ENCODE peak calls at places on chromosomes 5 and 9, in eight cellular contexts. E, B, O, N, Y, Q, A and F are unnamed samples.

GRCh38 chr5:1754531-1755220 is 45.0 kb downstream of the MRPL36 start:
- DNase-seq in E (peak), B (peak), O (peak), N (no peak), Y (no peak), Q (no peak), A (no peak), F (no peak)

GRCh38 chr9:126697350-126697749 is 83.6 kb downstream of the LMX1B start:
- DNase-seq in E (no peak), B (peak), O (no peak), N (no peak), Y (no peak), Q (peak), A (no peak), F (no peak)

GRCh38 chr5:73280821-73281746 is 108.1 kb downstream of the TMEM174 start:
- DNase-seq in E (peak), B (no peak), O (peak), N (peak), Y (no peak), Q (no peak), A (peak), F (peak)

GRCh38 chr9:132094314-132094791 is 14.7 kb upstream of the MED27 start:
- DNase-seq in E (no peak), B (no peak), O (no peak), N (peak), Y (peak), Q (no peak), A (peak), F (no peak)

GRCh38 chr9:73038613-73039012 is 85.8 kb upstream of the ALDH1A1 start:
- DNase-seq in E (peak), B (peak), O (peak), N (peak), Y (no peak), Q (peak), A (peak), F (no peak)

GRCh38 chr5:168366124-168366523 is 74.7 kb downstream of the WWC1 start:
- DNase-seq in E (no peak), B (no peak), O (no peak), N (peak), Y (peak), Q (no peak), A (peak), F (no peak)

GRCh38 chr5:59845733-59846132 is 47.8 kb downstream of the PDE4D start:
- DNase-seq in E (no peak), B (no peak), O (no peak), N (peak), Y (no peak), Q (no peak), A (peak), F (no peak)

GRCh38 chr5:135859656-135860055 is 25.2 kb downstream of the SLC25A48 start:
- DNase-seq in E (no peak), B (no peak), O (no peak), N (no peak), Y (no peak), Q (no peak), A (no peak), F (no peak)

GRCh38 chr9:34559616-34560546 is 29.6 kb downstream of the CNTFR start:
- DNase-seq in E (peak), B (no peak), O (no peak), N (peak), Y (no peak), Q (peak), A (peak), F (peak)

GRCh38 chr5:100872409-100873190 is 30.5 kb downstream of the ST8SIA4 start:
- DNase-seq in E (no peak), B (no peak), O (no peak), N (no peak), Y (no peak), Q (no peak), A (no peak), F (no peak)

GRCh38 chr5:142133382-142134206 is 25.0 kb downstream of the NDFIP1 start:
- DNase-seq in E (no peak), B (no peak), O (no peak), N (no peak), Y (no peak), Q (no peak), A (no peak), F (peak)

GRCh38 chr9:136157477-136158265 is 39.0 kb upstream of the TMEM250 start:
- DNase-seq in E (no peak), B (no peak), O (no peak), N (no peak), Y (no peak), Q (no peak), A (no peak), F (no peak)

GRCh38 chr5:33316773-33317172 is 124.0 kb upstream of the TARS1 start:
- DNase-seq in E (no peak), B (no peak), O (no peak), N (peak), Y (no peak), Q (no peak), A (peak), F (no peak)

GRCh38 chr9:108377382-108377781 is 478.4 kb downstream of the ACTL7B start:
- DNase-seq in E (no peak), B (no peak), O (no peak), N (no peak), Y (no peak), Q (no peak), A (no peak), F (no peak)

GRCh38 chr9:87498046-87498815 is 564 bp downstream of the DAPK1 start:
- DNase-seq in E (no peak), B (peak), O (peak), N (peak), Y (no peak), Q (peak), A (peak), F (peak)

GRCh38 chr9:21854594-21854993 is 52.2 kb downstream of the MTAP start:
- DNase-seq in E (no peak), B (no peak), O (no peak), N (peak), Y (no peak), Q (peak), A (peak), F (peak)

GRCh38 chr5:66307647-66308257 is 163.7 kb downstream of the SREK1 start:
- DNase-seq in E (no peak), B (no peak), O (no peak), N (peak), Y (peak), Q (no peak), A (peak), F (peak)

GRCh38 chr9:107290619-107291018 is 7.5 kb downstream of the RAD23B start:
- DNase-seq in E (no peak), B (no peak), O (no peak), N (no peak), Y (no peak), Q (no peak), A (no peak), F (no peak)

GRCh38 chr9:12314589-12314988 is 378.6 kb upstream of the TYRP1 start:
- DNase-seq in E (no peak), B (no peak), O (no peak), N (no peak), Y (no peak), Q (no peak), A (no peak), F (no peak)

GRCh38 chr5:68433921-68434879 is 218.6 kb downstream of the PIK3R1 start:
- DNase-seq in E (peak), B (peak), O (peak), N (peak), Y (peak), Q (peak), A (peak), F (peak)

GRCh38 chr5:73655521-73656160 is 29.6 kb downstream of the ARHGEF28 start:
- DNase-seq in E (no peak), B (no peak), O (no peak), N (no peak), Y (no peak), Q (no peak), A (no peak), F (no peak)

GRCh38 chr9:137520614-137521404 is 29.4 kb downstream of the PNPLA7 start:
- DNase-seq in E (no peak), B (no peak), O (no peak), N (no peak), Y (no peak), Q (no peak), A (no peak), F (no peak)

GRCh38 chr9:70765935-70766334 is 351.5 kb upstream of the KLF9 start:
- DNase-seq in E (no peak), B (no peak), O (no peak), N (peak), Y (no peak), Q (no peak), A (no peak), F (peak)

GRCh38 chr9:70761139-70761538 is 346.7 kb upstream of the KLF9 start:
- DNase-seq in E (no peak), B (no peak), O (no peak), N (peak), Y (no peak), Q (no peak), A (no peak), F (peak)

DNA sequence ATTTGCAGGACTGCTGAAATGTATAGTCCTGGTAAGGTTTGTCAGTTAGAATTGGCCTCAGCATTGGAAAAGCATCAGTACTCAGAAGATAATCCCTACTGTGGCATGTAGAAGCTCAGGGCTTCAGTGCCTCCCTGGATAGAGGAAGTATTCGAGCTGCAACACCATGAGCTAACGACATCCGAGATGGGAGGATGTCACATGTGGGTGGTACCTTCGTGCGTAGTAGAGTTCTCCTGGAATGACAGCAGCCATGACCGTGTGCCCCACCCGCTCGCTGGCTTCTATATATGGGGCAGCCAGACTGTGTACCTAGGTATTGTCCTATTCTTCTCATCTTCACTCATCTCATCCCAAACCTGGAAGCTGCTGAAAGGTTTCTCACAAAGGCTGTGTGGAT is 345.8 kb upstream of the KLF9 start:
- DNase-seq in E (no peak), B (no peak), O (no peak), N (no peak), Y (no peak), Q (no peak), A (no peak), F (no peak)
- H3K4me3 ChIP-seq in E (no peak), B (no peak), O (no peak), N (no peak), Y (no peak), Q (no peak), A (no peak), F (no peak)

DNA sequence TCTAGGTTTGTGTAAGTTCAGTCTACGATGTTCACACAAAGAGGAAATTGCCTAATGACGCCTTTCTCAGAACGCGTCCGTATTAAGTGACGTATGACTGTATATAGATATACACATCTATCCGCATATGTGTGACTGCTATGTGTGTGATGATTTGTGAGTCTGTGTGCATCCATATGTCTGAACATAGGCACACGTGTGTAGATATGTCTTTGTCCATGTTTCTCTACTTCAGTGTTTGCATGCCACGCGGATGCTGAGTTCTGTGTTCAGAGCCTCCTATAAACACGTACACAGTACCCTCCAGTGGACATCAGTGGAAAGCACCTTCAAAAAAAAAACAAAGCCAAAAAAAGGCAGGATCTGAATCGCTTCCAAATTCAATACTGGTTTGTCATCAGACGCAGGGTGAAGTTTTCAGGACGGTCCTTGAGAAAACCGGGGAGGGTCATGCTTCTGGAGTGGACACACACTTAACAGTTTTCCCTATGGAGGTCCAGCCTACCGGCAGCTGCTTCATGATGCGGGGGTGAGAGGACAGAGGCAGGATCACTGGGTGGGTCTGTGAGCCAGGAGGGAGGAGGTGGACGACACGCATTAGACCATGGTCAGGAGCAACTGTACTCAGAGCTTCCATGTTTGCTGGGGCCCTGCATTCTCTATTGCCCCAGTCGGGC is 29.5 kb upstream of the ALDH1B1 start:
- DNase-seq in E (no peak), B (no peak), O (peak), N (peak), Y (peak), Q (no peak), A (peak), F (no peak)
- H3K4me3 ChIP-seq in E (no peak), B (no peak), O (no peak), N (peak), Y (no peak), Q (no peak), A (no peak), F (no peak)

DNA sequence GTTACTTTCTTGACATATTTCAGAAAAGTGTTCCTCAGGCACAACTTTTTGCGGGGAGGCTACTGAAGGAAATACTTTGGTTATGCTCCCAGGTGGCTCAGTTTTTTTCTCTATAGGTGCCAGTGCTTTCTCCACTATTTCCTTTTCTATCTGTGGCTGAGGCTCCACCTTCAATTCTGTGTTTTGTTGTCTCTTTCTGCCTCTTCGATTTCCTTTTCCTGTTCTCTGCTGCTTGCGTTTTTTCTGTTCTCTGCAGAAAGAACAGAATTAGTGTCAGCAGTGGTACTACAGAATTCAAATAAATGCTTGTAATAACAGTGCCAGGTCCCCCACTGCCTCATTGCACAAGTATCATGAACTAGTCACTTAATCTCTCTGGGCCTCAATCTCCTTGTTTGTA is 7.0 kb downstream of the HEMGN start:
- DNase-seq in E (no peak), B (no peak), O (no peak), N (no peak), Y (no peak), Q (no peak), A (no peak), F (peak)
- H3K4me3 ChIP-seq in E (no peak), B (no peak), O (no peak), N (no peak), Y (no peak), Q (no peak), A (no peak), F (no peak)

DNA sequence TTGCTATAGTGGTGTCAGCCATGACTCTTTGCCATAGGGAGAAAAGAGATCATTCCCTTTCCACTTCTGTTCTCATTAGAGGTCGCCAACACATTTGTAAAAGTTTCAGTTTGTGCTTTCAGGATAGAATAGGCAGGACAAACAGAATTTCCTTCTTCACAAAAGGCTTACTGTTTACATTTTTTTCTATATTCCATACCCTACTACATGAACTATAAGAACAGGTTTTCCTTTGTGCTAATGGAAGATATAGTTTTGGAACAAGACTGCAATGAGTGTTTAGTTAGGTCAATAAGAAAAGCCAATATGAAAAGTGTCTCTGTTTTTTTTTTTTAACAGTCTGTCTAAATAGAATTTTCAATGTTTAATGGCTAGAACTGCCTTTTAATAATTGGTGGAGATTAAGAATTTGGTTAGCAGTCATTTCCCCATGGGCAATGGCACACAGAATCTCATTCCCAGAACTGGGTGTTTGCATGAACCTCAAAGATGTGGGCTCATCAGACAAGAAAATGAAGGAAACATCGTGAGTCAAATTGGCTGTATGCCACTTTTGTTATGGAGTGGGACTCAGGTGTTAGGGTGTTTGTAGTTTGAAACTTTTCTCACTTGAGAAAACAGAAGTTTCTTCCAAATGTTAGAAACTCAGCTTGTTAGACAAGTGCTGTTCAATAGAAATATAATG is 75.2 kb upstream of the PRLR start:
- DNase-seq in E (no peak), B (no peak), O (no peak), N (no peak), Y (no peak), Q (no peak), A (no peak), F (no peak)
- H3K4me3 ChIP-seq in E (no peak), B (no peak), O (no peak), N (no peak), Y (no peak), Q (no peak), A (no peak), F (no peak)

GRCh38 chr9:70420267-70421019 is 6.0 kb upstream of the KLF9 start:
- DNase-seq in E (peak), B (peak), O (peak), N (peak), Y (no peak), Q (peak), A (peak), F (peak)

GRCh38 chr9:70422371-70423043 is 8.1 kb upstream of the KLF9 start:
- DNase-seq in E (no peak), B (no peak), O (peak), N (no peak), Y (no peak), Q (no peak), A (no peak), F (no peak)

GRCh38 chr9:70421272-70422180 is 7.1 kb upstream of the KLF9 start:
- DNase-seq in E (peak), B (peak), O (peak), N (peak), Y (no peak), Q (no peak), A (no peak), F (peak)

GRCh38 chr9:70419546-70420266 is 5.2 kb upstream of the KLF9 start:
- DNase-seq in E (peak), B (peak), O (peak), N (peak), Y (peak), Q (peak), A (peak), F (peak)

DNA sequence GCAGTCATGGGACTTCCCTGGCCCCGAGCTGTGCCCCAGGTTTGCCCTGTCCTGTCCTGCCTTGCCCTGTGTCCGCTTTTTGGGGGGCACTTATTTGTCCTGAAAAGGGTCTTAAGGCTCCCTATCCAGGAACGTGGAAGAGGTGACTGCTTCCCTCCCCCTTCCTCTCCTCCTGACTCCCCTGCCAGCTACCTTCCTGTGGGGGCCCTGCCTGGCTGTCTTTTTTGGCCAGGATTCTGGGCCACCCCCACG is 6.5 kb upstream of the KLF9 start:
- DNase-seq in E (no peak), B (no peak), O (no peak), N (no peak), Y (no peak), Q (no peak), A (no peak), F (no peak)
- H3K4me3 ChIP-seq in E (peak), B (peak), O (peak), N (peak), Y (no peak), Q (no peak), A (no peak), F (no peak)

GRCh38 chr9:79665383-79665782 is 93.6 kb downstream of the TLE4 start:
- DNase-seq in E (no peak), B (no peak), O (no peak), N (no peak), Y (no peak), Q (no peak), A (no peak), F (no peak)

GRCh38 chr9:79663299-79663698 is 91.5 kb downstream of the TLE4 start:
- DNase-seq in E (no peak), B (no peak), O (no peak), N (peak), Y (no peak), Q (no peak), A (no peak), F (no peak)

GRCh38 chr9:79664375-79664825 is 92.6 kb downstream of the TLE4 start:
- DNase-seq in E (no peak), B (no peak), O (no peak), N (peak), Y (no peak), Q (no peak), A (no peak), F (no peak)

GRCh38 chr9:79662553-79662956 is 90.8 kb downstream of the TLE4 start:
- DNase-seq in E (no peak), B (no peak), O (no peak), N (peak), Y (peak), Q (no peak), A (no peak), F (no peak)

DNA sequence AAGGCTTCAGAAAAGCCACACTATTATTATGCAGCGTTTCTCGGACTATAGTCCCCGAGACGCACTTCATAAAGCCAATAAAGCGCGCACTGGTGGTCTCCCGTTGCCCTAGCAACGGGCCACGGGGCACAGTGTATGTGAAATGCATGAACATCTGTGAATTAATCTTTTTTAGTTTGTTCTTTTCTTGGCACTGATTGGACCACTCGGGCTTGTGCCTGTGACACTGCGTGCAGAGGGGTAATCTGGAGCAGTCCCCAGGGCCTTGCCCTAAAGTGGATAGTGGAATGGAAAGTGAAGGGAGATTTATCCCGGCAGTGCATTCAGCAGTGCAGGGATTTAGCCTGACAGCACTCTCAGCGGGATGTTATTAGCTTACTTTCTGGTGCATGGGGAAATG is 92.1 kb downstream of the TLE4 start:
- DNase-seq in E (no peak), B (no peak), O (no peak), N (peak), Y (no peak), Q (no peak), A (no peak), F (no peak)
- H3K4me3 ChIP-seq in E (no peak), B (no peak), O (no peak), N (no peak), Y (no peak), Q (no peak), A (no peak), F (no peak)

GRCh38 chr9:116726606-116727005 is 39.5 kb downstream of the TRIM32 start:
- DNase-seq in E (no peak), B (no peak), O (no peak), N (no peak), Y (no peak), Q (no peak), A (no peak), F (no peak)

GRCh38 chr9:116718111-116718510 is 31.0 kb downstream of the TRIM32 start:
- DNase-seq in E (no peak), B (no peak), O (no peak), N (no peak), Y (no peak), Q (no peak), A (no peak), F (no peak)

GRCh38 chr9:116721411-116721810 is 34.3 kb downstream of the TRIM32 start:
- DNase-seq in E (no peak), B (no peak), O (no peak), N (no peak), Y (no peak), Q (no peak), A (no peak), F (no peak)

GRCh38 chr9:116717150-116717549 is 30.0 kb downstream of the TRIM32 start:
- DNase-seq in E (no peak), B (no peak), O (no peak), N (peak), Y (peak), Q (no peak), A (no peak), F (no peak)

GRCh38 chr9:116721944-116722343 is 34.8 kb downstream of the TRIM32 start:
- DNase-seq in E (no peak), B (no peak), O (no peak), N (no peak), Y (no peak), Q (no peak), A (no peak), F (no peak)
- H3K4me3 ChIP-seq in E (no peak), B (no peak), O (no peak), N (no peak), Y (no peak), Q (no peak), A (no peak), F (no peak)